ENCODE peak calls at places on chromosomes 16 and 17, in eight cellular contexts. C is GM12878, H is A549, J is SK-N-SH, S is GM23338, P is K562, R is Panc1, B is HepG2. M is an unnamed sample.

GRCh38 chr16:87344165-87344930 is 27.2 kb upstream of the C16orf95 start:
- DNase-seq in S (no peak), B (no peak), J (no peak), C (no peak), P (no peak), R (no peak), H (no peak), M (no peak)

GRCh38 chr17:20805751-20806150 is 226.2 kb downstream of the CDRT15L2 start:
- DNase-seq in B (no peak), J (no peak), H (no peak), C (no peak), S (no peak), P (no peak), R (no peak), M (no peak)

GRCh38 chr16:1698680-1699079 is 7.3 kb upstream of the MAPK8IP3 start:
- DNase-seq in S (no peak), H (no peak), J (no peak), R (no peak), P (no peak), B (no peak), C (no peak), M (no peak)

GRCh38 chr17:82876149-82876548 is 36.3 kb upstream of the ZNF750 start:
- DNase-seq in C (no peak), J (no peak), R (no peak), H (no peak), S (no peak), P (peak), B (peak), M (peak)

GRCh38 chr17:65013613-65014391 is 42.7 kb downstream of the GNA13 start:
- DNase-seq in R (no peak), C (no peak), B (peak), P (no peak), S (no peak), H (no peak), J (no peak), M (no peak)

GRCh38 chr17:10837987-10838386 is at the start of gene PIRT:
- DNase-seq in H (no peak), S (no peak), C (no peak), B (no peak), R (no peak), P (no peak), J (no peak), M (no peak)

GRCh38 chr17:20935740-20936139 is 107.1 kb downstream of the USP22 start:
- DNase-seq in J (no peak), H (no peak), S (no peak), C (no peak), P (no peak), R (peak), B (no peak), M (no peak)

GRCh38 chr17:48633266-48633816 is 7.2 kb upstream of the HOXB9 start:
- DNase-seq in C (no peak), B (no peak), S (peak), R (no peak), P (no peak), H (no peak), J (no peak), M (no peak)

GRCh38 chr17:78998311-78999055 is 11.1 kb downstream of the CANT1 start:
- DNase-seq in R (no peak), C (no peak), B (no peak), J (peak), H (no peak), P (no peak), S (no peak), M (no peak)

GRCh38 chr17:39099686-39100293 is 51.6 kb downstream of the PLXDC1 start:
- DNase-seq in J (no peak), H (no peak), S (no peak), C (no peak), B (no peak), P (no peak), R (no peak), M (no peak)

GRCh38 chr17:6435051-6435450 is at the start of gene AIPL1:
- DNase-seq in C (no peak), J (no peak), B (no peak), H (no peak), R (no peak), P (no peak), S (peak), M (no peak)

GRCh38 chr17:36742267-36743000 is 141.1 kb downstream of the MRM1 start:
- DNase-seq in H (no peak), R (no peak), B (no peak), C (no peak), S (peak), J (no peak), P (no peak), M (no peak)

GRCh38 chr17:55762086-55762858 is 11.4 kb downstream of the PCTP start:
- DNase-seq in C (no peak), J (no peak), B (peak), P (no peak), S (no peak), R (no peak), H (no peak), M (no peak)

GRCh38 chr17:63487014-63487339 is 10.1 kb downstream of the ACE start:
- DNase-seq in R (no peak), S (no peak), H (no peak), J (peak), C (no peak), P (no peak), B (no peak), M (no peak)

GRCh38 chr16:75138636-75139035 is 9.7 kb upstream of the ZFP1 start:
- DNase-seq in R (no peak), S (peak), C (no peak), P (no peak), B (no peak), H (no peak), J (no peak), M (no peak)

GRCh38 chr17:56604691-56605090 is 11.2 kb downstream of the NOG start:
- DNase-seq in R (no peak), C (no peak), S (no peak), B (peak), J (no peak), P (no peak), H (no peak), M (no peak)

GRCh38 chr16:14004031-14004718 is 66.9 kb upstream of the MRTFB start:
- DNase-seq in S (no peak), P (no peak), C (no peak), B (no peak), R (no peak), H (no peak), J (no peak), M (no peak)

GRCh38 chr16:47622666-47623176 is 161.6 kb downstream of the PHKB start:
- DNase-seq in J (no peak), B (no peak), P (no peak), S (no peak), H (no peak), C (no peak), R (no peak), M (no peak)

GRCh38 chr17:11300201-11300600 is 59.2 kb downstream of the SHISA6 start:
- DNase-seq in J (no peak), H (no peak), P (no peak), C (no peak), S (no peak), R (no peak), B (no peak), M (no peak)

GRCh38 chr16:17475104-17475503 is 4.3 kb upstream of the XYLT1 start:
- DNase-seq in B (no peak), J (no peak), C (no peak), P (no peak), S (no peak), R (no peak), H (no peak), M (no peak)

GRCh38 chr16:31356566-31357323 is 1.8 kb downstream of the ITGAX start:
- DNase-seq in R (no peak), J (peak), C (no peak), B (no peak), S (peak), H (no peak), P (no peak), M (no peak)

GRCh38 chr16:47143329-47143676 is 442 bp downstream of the NETO2 start:
- DNase-seq in S (peak), B (peak), R (no peak), C (no peak), P (peak), J (peak), H (peak), M (no peak)

GRCh38 chr16:84266451-84266850 is 26.6 kb upstream of the KCNG4 start:
- DNase-seq in J (peak), C (peak), H (peak), P (peak), S (peak), R (no peak), B (peak), M (peak)

GRCh38 chr17:39402890-39403605 is 1.6 kb upstream of the FBXL20 start:
- DNase-seq in J (no peak), R (no peak), B (no peak), P (no peak), S (peak), H (no peak), C (no peak), M (no peak)

GRCh38 chr17:49730078-49730786 is 22.5 kb upstream of the SLC35B1 start:
- DNase-seq in P (no peak), B (no peak), J (no peak), R (no peak), C (no peak), S (no peak), H (no peak), M (no peak)
- TF ChIP-seq REST in P (no peak), B (no peak), J (no peak), R (no peak), C (no peak), S (no peak), H (no peak), M (no peak)

GRCh38 chr17:59004338-59005111 is 102.2 kb downstream of the TRIM37 start:
- DNase-seq in C (peak), P (peak), R (peak), B (peak), H (peak), S (peak), J (peak), M (peak)
- TF ChIP-seq REST in C (no peak), P (no peak), R (no peak), B (no peak), H (no peak), S (no peak), J (no peak), M (no peak)

DNA sequence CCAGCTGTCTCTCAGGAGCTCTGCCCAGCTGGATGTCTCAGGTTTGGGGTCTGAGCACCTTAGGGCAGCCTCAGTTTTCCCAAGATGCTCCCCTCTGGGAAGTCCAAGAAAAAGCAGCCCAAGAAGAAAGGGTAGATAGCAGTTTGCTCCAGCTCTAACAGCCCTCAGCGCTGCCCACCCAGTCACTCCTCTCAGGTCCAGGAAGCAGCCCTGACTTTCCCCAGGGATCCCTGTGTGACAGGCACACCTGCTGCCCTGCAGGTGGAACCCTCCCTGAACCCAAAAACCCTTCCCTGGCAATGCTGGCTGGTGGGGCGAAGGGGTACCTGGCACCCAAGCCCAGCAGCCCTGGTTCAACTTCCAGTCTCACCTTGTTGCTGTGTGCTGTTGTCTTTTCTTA is 48.1 kb downstream of the BEAN1 start:
- DNase-seq in R (no peak), S (no peak), B (no peak), C (no peak), H (no peak), P (no peak), J (no peak), M (no peak)
- TF ChIP-seq REST in R (no peak), S (no peak), B (no peak), C (no peak), H (no peak), P (no peak), J (no peak), M (no peak)

DNA sequence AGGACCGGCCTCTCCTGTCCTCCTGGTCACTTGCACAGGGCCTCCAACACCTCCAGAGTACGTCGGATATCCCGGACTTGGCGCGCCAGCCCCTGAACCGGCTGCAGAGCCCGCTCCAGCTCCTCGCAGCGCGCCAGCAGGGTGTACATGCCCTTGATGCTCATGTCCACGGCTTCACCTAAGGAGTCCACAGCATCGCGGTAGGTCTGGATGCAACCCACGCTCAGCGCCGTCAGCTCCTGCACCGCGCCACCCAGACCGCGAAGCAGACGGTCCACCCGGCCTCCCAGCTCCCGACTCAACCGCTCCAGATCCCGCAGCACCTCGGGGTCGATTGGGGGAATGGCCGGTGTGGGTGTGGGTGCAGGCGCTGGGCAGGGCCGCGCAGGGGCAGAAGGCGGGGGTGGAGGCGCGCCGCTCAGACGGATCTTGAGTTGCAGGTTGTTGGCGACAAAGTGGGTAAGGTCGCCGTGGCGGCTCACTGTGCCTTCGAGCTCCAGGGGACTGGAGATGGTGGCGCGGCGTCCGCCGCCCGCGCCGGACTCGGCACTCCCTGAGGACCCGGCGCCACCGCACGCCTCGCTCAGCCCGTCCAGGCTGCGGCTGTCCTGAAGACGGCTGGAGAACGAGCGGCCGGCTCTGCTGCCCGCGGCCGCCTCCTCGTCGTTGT is 804 bp downstream of the BORCS6 start:
- DNase-seq in P (no peak), B (no peak), C (no peak), J (no peak), R (no peak), S (no peak), H (no peak), M (no peak)
- TF ChIP-seq REST in P (no peak), B (no peak), C (no peak), J (no peak), R (no peak), S (no peak), H (no peak), M (no peak)

GRCh38 chr17:31494259-31495048 is 103.0 kb downstream of the RAB11FIP4 start:
- DNase-seq in J (no peak), S (no peak), R (no peak), H (no peak), P (no peak), C (peak), B (no peak), M (peak)
- TF ChIP-seq REST in J (no peak), S (no peak), R (no peak), H (no peak), P (no peak), C (no peak), B (no peak), M (no peak)

GRCh38 chr16:9901-10665 is 43.3 kb downstream of the POLR3K start:
- DNase-seq in C (no peak), P (no peak), R (no peak), B (no peak), S (peak), J (no peak), H (no peak), M (no peak)
- TF ChIP-seq REST in C (no peak), P (no peak), R (no peak), B (no peak), S (no peak), J (no peak), H (no peak), M (no peak)

DNA sequence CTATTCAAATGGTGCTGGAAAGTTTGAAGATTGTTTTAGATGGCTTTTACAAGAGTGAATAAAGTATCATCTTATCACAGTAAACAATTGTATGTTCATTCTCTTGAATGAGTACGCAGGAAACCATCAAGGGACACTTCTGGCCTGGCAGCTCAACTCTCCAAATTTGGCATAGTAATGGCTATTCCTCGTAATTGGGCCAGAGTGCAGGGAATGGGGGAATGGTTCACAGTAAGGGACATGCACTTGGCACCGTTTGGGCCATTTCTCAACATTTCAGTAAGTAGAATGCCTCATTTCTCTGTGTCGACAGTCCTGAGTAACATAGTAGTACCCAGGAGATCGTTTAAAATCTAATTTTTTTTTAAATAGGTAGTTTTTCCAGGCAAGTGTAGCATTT is 309.6 kb downstream of the KCNJ2 start:
- DNase-seq in H (no peak), C (no peak), R (no peak), S (no peak), J (no peak), B (no peak), P (no peak), M (no peak)
- TF ChIP-seq REST in H (no peak), C (no peak), R (no peak), S (no peak), J (no peak), B (no peak), P (no peak), M (no peak)

GRCh38 chr17:289409-289808 is 63.2 kb downstream of the RPH3AL start:
- DNase-seq in R (no peak), B (no peak), H (no peak), P (no peak), J (no peak), S (no peak), C (no peak), M (no peak)
- TF ChIP-seq REST in R (no peak), B (no peak), H (no peak), P (no peak), J (no peak), S (no peak), C (no peak), M (no peak)

GRCh38 chr17:27430882-27431491 is 25.3 kb upstream of the KSR1 start:
- DNase-seq in H (peak), S (peak), P (peak), C (no peak), B (peak), R (no peak), J (peak), M (no peak)
- TF ChIP-seq REST in H (no peak), S (no peak), P (no peak), C (no peak), B (no peak), R (no peak), J (no peak), M (no peak)

DNA sequence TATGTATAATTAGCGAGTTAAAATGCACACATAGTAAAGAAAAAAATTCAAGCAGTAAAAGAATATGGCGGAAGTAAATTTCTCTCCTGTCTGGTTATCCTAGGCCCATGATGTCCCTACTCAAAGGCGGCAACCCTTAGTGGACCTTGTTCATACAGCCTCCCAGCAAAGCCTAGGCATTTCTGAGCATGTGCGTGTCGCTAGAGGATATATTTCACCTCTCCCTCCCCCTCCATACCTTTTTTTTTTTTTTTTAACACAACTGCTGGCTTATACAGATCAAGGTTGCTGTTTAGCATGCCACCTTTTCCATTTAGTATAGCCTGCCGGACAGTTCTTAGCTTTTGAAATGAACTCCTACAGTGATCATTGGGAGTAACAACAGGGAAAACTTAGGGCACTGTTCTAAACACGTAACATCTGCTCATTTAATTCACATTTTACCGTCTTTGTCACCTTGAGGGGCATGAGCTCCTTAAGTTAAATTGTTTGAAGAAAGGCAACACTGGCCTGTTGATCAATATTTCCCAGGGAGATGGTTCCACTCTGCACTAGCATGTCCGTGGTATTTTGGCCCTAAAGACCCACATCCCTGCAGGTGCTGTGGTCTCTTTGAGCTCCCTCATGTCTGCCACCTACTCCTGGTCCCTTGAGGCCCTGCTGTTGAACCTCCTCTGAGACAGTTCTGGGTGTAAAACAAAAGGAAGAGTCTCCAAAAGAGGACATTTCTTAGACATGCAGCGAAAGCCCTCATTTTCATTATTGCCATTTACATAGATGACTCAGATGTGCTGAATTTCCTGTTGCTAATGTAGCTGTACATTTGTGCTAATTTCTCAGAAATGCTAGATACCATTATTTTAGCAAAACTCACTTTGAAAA is 4.1 kb upstream of the TNFRSF13B start:
- DNase-seq in C (peak), J (no peak), P (no peak), B (no peak), H (no peak), R (no peak), S (no peak), M (no peak)
- TF ChIP-seq REST in C (no peak), J (no peak), P (no peak), B (no peak), H (no peak), R (no peak), S (no peak), M (no peak)

M was measured in HL-60.